ENCODE peak calls at places on chromosomes 16 and 17, in nine cellular contexts. D is activated CD8-positive, alpha-beta T cell treated with anti-CD3 and anti-CD28 coated beads for 36 hours; L is lower lobe of right lung; V is SK-N-SH treated with all-trans-retinoic acid at 6 μM for 48 hours; J is foreskin keratinocyte; X is effector memory CD8-positive, alpha-beta T cell; C is activated T-cell treated with anti-CD3 and anti-CD28 coated beads, Interleukin-2, amount 50 U/mL, for 4 hours; T is activated T-helper 17 cell treated with anti-CD3 and anti-CD28 coated beads, Interleukin-2, amount 50 U/mL, for 72 hours; F is activated B cell treated with CpG ODN at 0.5 μM for 24 hours. O is an unnamed sample.

GRCh38 chr16:1932050-1933028 is 10.7 kb downstream of the MSRB1 start:
- ATAC-seq in L (no peak), V (peak; percentile 53), T (no peak), C (no peak), D (no peak), F (no peak), X (no peak), J (no peak), O (no peak)

GRCh38 chr16:88306411-88306810 is 76.3 kb upstream of the ZNF469 start:
- ATAC-seq in L (no peak), C (no peak), J (no peak), T (no peak), X (no peak), F (no peak), D (no peak), V (no peak), O (no peak)

GRCh38 chr17:58195518-58196123 is 3.1 kb downstream of the EPX start:
- ATAC-seq in T (no peak), J (no peak), F (no peak), X (no peak), V (no peak), D (no peak), L (no peak), C (no peak), O (no peak)

GRCh38 chr17:4500188-4500565 is 1.5 kb downstream of the SPNS2 start:
- ATAC-seq in V (no peak), F (no peak), C (no peak), J (no peak), L (no peak), X (no peak), D (no peak), T (no peak), O (no peak)

GRCh38 chr16:66927918-66928649 is 2.7 kb upstream of the RRAD start:
- ATAC-seq in F (no peak), L (no peak), X (no peak), D (peak; percentile 45), T (peak; percentile 67), J (peak; percentile 50), C (no peak), V (peak; percentile 2), O (no peak)

GRCh38 chr17:70185280-70185679 is 15.9 kb downstream of the KCNJ2 start:
- ATAC-seq in T (no peak), V (peak; percentile 40), F (no peak), X (no peak), D (no peak), J (no peak), L (no peak), C (no peak), O (no peak)

GRCh38 chr16:67449739-67450138 is 18.8 kb downstream of the HSD11B2 start:
- ATAC-seq in D (no peak), X (no peak), T (no peak), C (no peak), F (no peak), J (no peak), L (no peak), V (no peak), O (no peak)

GRCh38 chr17:32998893-32999240 is 7.2 kb downstream of the SPACA3 start:
- ATAC-seq in C (no peak), V (peak; percentile 32), T (no peak), D (no peak), X (no peak), F (no peak), J (peak; percentile 21), L (no peak), O (no peak)

GRCh38 chr16:11581677-11582076 is 5.0 kb downstream of the LITAF start:
- ATAC-seq in L (no peak), J (no peak), C (no peak), D (peak; percentile 16), T (no peak), V (no peak), F (no peak), X (peak; percentile 51), O (no peak)

GRCh38 chr17:40158438-40158837 is 18.1 kb downstream of the CASC3 start:
- ATAC-seq in V (no peak), D (no peak), J (no peak), C (no peak), F (no peak), T (no peak), X (no peak), L (peak; percentile 52), O (no peak)

GRCh38 chr16:55494994-55495421 is 13.9 kb upstream of the LPCAT2 start:
- ATAC-seq in J (peak; percentile 34), L (peak; percentile 78), C (no peak), F (no peak), D (no peak), T (no peak), V (peak; percentile 83), X (no peak), O (no peak)

GRCh38 chr17:28193241-28193640 is 125.8 kb upstream of the TMEM97 start:
- ATAC-seq in X (no peak), F (no peak), C (no peak), J (no peak), D (no peak), L (peak; percentile 91), T (no peak), V (no peak), O (peak; percentile 71)